ENCODE peak calls at places on chromosomes 16 and 17, in four cellular contexts. G is K562, K is HCT116, B is GM23338. E is an unnamed sample.
A peak's percentile ranks its signal among the peaks of the same experiment; 100 is the strongest.

GRCh38 chr17:42288985-42289862 is 926 bp downstream of the STAT5A start:
- ATAC-seq in G (peak; percentile 69), K (no peak), B (peak; percentile 62), E (no peak)

GRCh38 chr16:77302685-77303084 is 103.5 kb downstream of the SYCE1L start:
- ATAC-seq in G (no peak), K (no peak), B (no peak), E (no peak)

GRCh38 chr17:50044483-50044882 is 11.4 kb upstream of the ITGA3 start:
- ATAC-seq in G (no peak), K (no peak), B (no peak), E (no peak)

GRCh38 chr16:3007059-3007956 is 5.4 kb upstream of the CLDN9 start:
- ATAC-seq in G (peak; percentile 36), K (no peak), B (peak; percentile 3), E (no peak)

GRCh38 chr16:68400924-68401460 is 47.3 kb downstream of the SMPD3 start:
- ATAC-seq in G (no peak), K (no peak), B (no peak), E (no peak)

GRCh38 chr17:42853597-42853967 is 2.6 kb downstream of the AOC3 start:
- ATAC-seq in G (no peak), K (no peak), B (no peak), E (no peak)

GRCh38 chr17:44409309-44410028 is 20.0 kb upstream of the ITGA2B start:
- ATAC-seq in G (peak; percentile 77), K (peak; percentile 58), B (peak; percentile 69), E (no peak)

GRCh38 chr16:8850279-8850885 is 18.4 kb downstream of the CARHSP1 start:
- ATAC-seq in G (peak; percentile 19), K (peak; percentile 7), B (peak; percentile 16), E (peak; percentile 82)

GRCh38 chr17:58112970-58113631 is 29.9 kb downstream of the DYNLL2 start:
- ATAC-seq in G (peak; percentile 89), K (peak; percentile 93), B (peak; percentile 91), E (peak; percentile 71)

GRCh38 chr16:4501071-4501478 is 24.9 kb downstream of the HMOX2 start:
- ATAC-seq in G (no peak), K (no peak), B (no peak), E (no peak)

GRCh38 chr16:19389246-19389645 is 28.4 kb upstream of the TMC5 start:
- ATAC-seq in G (peak; percentile 95), K (peak; percentile 59), B (peak; percentile 100), E (no peak)

GRCh38 chr16:35533683-35534082 is 2074.3 kb downstream of the TP53TG3F start:
- ATAC-seq in G (no peak), K (no peak), B (no peak), E (no peak)

GRCh38 chr16:6091021-6091420 is 993.4 kb upstream of the EEF2KMT start:
- ATAC-seq in G (no peak), K (no peak), B (no peak), E (no peak)

GRCh38 chr16:14302399-14303181 is 231.5 kb downstream of the MRTFB start:
- ATAC-seq in G (peak; percentile 24), K (peak; percentile 31), B (peak; percentile 9), E (peak; percentile 13)

GRCh38 chr17:77458202-77459017 is 317.6 kb downstream of the SEC14L1 start:
- ATAC-seq in G (no peak), K (no peak), B (no peak), E (no peak)

GRCh38 chr17:45782889-45783592 is 1.1 kb upstream of the CRHR1 start:
- ATAC-seq in G (peak; percentile 87), K (peak; percentile 50), B (peak; percentile 78), E (no peak)

GRCh38 chr16:17359778-17360177 is 111.0 kb downstream of the XYLT1 start:
- ATAC-seq in G (no peak), K (no peak), B (no peak), E (no peak)

GRCh38 chr17:76022973-76023899 is 3.9 kb downstream of the EVPL start:
- ATAC-seq in G (no peak), K (no peak), B (no peak), E (no peak)

GRCh38 chr16:17306745-17307144 is 164.0 kb downstream of the XYLT1 start:
- ATAC-seq in G (no peak), K (no peak), B (no peak), E (no peak)

GRCh38 chr17:33983824-33984574 is 271.1 kb upstream of the CCL2 start:
- ATAC-seq in G (no peak), K (no peak), B (no peak), E (no peak)

GRCh38 chr17:20224379-20224778 is 215.2 kb downstream of the SPECC1 start:
- ATAC-seq in G (no peak), K (no peak), B (no peak), E (no peak)

GRCh38 chr16:57721356-57721755 is 14.2 kb upstream of the KATNB1 start:
- ATAC-seq in G (no peak), K (no peak), B (no peak), E (no peak)

GRCh38 chr17:4837471-4838305 is 4.5 kb downstream of the MINK1 start:
- ATAC-seq in G (no peak), K (no peak), B (no peak), E (no peak)

GRCh38 chr17:41792835-41793748 is 6.6 kb upstream of the JUP start:
- ATAC-seq in G (peak; percentile 84), K (peak; percentile 87), B (peak; percentile 45), E (peak; percentile 27)

GRCh38 chr16:72228014-72228413 is 56.1 kb upstream of the PMFBP1 start:
- ATAC-seq in G (no peak), K (no peak), B (peak; percentile 50), E (no peak)

GRCh38 chr17:27663862-27664605 is 33.0 kb downstream of the LGALS9 start:
- ATAC-seq in G (no peak), K (no peak), B (no peak), E (no peak)

GRCh38 chr17:67042104-67042899 is 2.1 kb upstream of the CACNG1 start:
- ATAC-seq in G (no peak), K (no peak), B (no peak), E (no peak)

GRCh38 chr17:954431-955164 is 25.0 kb downstream of the NXN start:
- ATAC-seq in G (no peak), K (no peak), B (no peak), E (peak; percentile 52)

GRCh38 chr17:67602439-67602838 is 115.3 kb upstream of the NOL11 start:
- ATAC-seq in G (no peak), K (no peak), B (no peak), E (no peak)

GRCh38 chr17:40087903-40088718 is 12.3 kb downstream of the NR1D1 start:
- ATAC-seq in G (no peak), K (no peak), B (no peak), E (no peak)

GRCh38 chr16:85210423-85211169 is 98.3 kb upstream of the CIBAR2 start:
- ATAC-seq in G (no peak), K (peak; percentile 46), B (no peak), E (no peak)

GRCh38 chr16:72604375-72604774 is 432.4 kb upstream of the PMFBP1 start:
- ATAC-seq in G (no peak), K (no peak), B (no peak), E (no peak)

GRCh38 chr17:17525331-17525730 is 29.1 kb upstream of the RASD1 start:
- ATAC-seq in G (no peak), K (no peak), B (peak; percentile 7), E (no peak)

GRCh38 chr16:78478267-78478821 is 378.9 kb downstream of the WWOX start:
- ATAC-seq in G (peak; percentile 59), K (no peak), B (peak; percentile 89), E (no peak)

GRCh38 chr17:40378966-40379365 is 14.4 kb upstream of the GJD3 start:
- ATAC-seq in G (no peak), K (no peak), B (no peak), E (no peak)

GRCh38 chr17:49459401-49459984 is 35.6 kb upstream of the NGFR start:
- ATAC-seq in G (peak; percentile 35), K (no peak), B (peak; percentile 66), E (no peak)

GRCh38 chr17:32269377-32269776 is 3.7 kb downstream of the RHBDL3 start:
- ATAC-seq in G (no peak), K (no peak), B (no peak), E (no peak)

GRCh38 chr17:78230996-78231931 is at the start of gene TMEM235:
- ATAC-seq in G (no peak), K (peak; percentile 19), B (peak; percentile 26), E (no peak)

GRCh38 chr16:67245189-67245585 is 2.1 kb downstream of the FHOD1 start:
- ATAC-seq in G (no peak), K (no peak), B (no peak), E (no peak)
- H3K4me1 ChIP-seq in G (peaks cover 70% of the 10 kb centered on the region), K (peaks cover 56% of the 10 kb centered on the region), B (peaks cover 33% of the 10 kb centered on the region), E (peaks cover 89% of the 10 kb centered on the region)

DNA sequence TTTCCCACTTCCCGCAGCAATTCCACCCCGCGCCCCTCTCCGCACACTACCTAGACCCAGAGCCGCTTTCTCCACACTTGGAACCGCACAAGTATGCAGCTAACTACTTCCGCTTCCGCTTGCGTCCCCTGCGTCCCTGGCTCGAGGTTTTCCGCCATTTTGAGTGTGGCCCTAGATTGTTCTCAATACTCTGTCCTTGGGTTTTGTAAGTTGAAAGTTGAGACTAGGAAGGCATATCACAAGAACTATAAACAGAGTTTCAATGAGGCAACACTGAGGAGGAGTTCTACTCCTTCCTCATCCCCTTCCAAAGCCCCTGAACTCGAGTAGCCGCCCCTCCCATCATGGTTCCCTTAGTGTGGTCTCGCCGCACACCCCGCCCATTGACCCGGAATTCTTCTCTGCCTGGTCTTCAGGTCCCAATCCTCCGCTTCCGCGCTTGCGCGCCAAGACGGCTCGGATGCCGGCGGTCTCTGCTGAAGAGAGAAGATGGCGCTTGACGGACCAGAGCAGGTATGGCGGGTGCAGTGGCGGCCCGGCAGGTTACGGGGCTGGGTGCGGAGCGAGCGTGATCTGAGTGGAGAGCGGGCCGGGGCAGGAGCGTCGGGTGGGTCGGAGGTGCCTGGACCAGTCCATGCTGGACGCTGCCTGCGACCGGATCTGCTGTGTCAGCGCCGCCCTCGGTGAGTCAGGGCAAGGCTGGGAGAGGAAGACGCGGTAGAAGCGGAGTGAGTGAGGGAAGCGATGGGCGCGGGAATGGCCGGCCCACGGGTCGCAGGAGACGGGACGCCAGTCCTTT is at the start of the genes FTSJ3 and PSMC5:
- ATAC-seq in G (peak; percentile 94), K (peak; percentile 89), B (peak; percentile 90), E (peak; percentile 95)
- TF ChIP-seq POLR2AphosphoS5 in G (peak; percentile 70), K (peak; percentile 92), B (peak; percentile 88), E (peak; percentile 96)

GRCh38 chr16:27978876-27979275 is 84.6 kb downstream of the GSG1L start:
- ATAC-seq in G (no peak), K (no peak), B (no peak), E (no peak)
- H3K4me1 ChIP-seq in G (no peaks in the 10 kb centered on the region), K (no peaks in the 10 kb centered on the region), B (no peaks in the 10 kb centered on the region), E (no peaks in the 10 kb centered on the region)

DNA sequence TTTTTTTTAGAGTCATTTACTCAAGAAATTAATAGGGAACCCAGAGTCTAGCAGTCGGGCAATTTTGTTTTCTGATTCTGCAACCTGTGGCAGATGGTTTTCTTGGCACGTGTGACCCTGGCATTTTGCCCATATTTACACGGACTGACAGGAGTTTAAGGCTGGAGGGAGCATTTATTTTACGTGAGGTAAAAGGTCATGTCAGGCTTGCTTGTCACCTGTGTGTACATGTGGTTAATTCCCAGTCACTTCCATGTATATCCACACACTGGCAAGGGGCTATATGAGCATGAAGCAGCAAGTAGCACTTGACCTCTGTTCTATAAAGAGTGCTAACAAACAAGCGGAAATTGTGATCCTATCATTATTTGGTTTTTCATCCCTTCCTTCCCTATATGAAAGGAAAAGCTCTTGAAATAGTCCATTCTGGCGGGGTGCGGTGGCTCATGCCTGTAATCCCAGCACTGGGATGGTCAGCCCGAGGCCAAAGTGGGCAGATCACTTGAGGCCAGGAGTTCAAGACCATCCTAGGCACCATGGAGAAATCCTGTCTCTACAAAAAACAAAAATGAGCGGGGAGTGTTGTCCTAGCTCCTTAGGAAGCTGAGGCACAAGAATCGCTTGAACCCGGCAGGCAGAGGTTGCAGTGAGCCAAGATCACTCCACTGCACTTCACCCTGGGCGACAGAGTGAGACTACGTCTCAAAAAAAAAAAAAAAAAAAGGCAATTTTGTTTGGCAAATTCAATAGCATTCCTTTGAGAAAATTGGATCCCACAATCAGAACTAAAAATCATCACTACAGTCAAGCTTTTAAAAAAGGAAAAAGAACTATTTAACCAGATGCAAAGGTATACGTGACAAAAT is 2.1 kb downstream of the SPAG9 start:
- ATAC-seq in G (no peak), K (no peak), B (no peak), E (no peak)
- TF ChIP-seq POLR2AphosphoS5 in G (no peak), K (no peak), B (no peak), E (peak; percentile 39)